ENCODE peak calls at places on chromosomes 7 and 10, in four cellular contexts. Q, H, Z and C are unnamed samples. For H3K4me1, the result is how much of the 10 kb centered on the place peaks cover.

GRCh38 chr7:81260152-81260551 is 341.3 kb upstream of the SEMA3C start:
- DNase-seq in Q (no peak), H (peak), Z (no peak), C (peak)

GRCh38 chr7:151524845-151525244 is 5.2 kb upstream of the RHEB start:
- DNase-seq in Q (no peak), H (no peak), Z (no peak), C (no peak)

GRCh38 chr7:140315498-140316164 is 82.7 kb downstream of the SLC37A3 start:
- DNase-seq in Q (no peak), H (no peak), Z (no peak), C (no peak)

GRCh38 chr10:128062837-128063563 is 63.2 kb downstream of the MKI67 start:
- DNase-seq in Q (no peak), H (no peak), Z (no peak), C (no peak)

GRCh38 chr7:17506090-17506489 is 207.6 kb downstream of the AHR start:
- DNase-seq in Q (no peak), H (peak), Z (no peak), C (no peak)

GRCh38 chr7:140417456-140418155 is 13.7 kb downstream of the RAB19 start:
- DNase-seq in Q (no peak), H (no peak), Z (no peak), C (no peak)

GRCh38 chr10:331186-331585 is 195.9 kb downstream of the ZMYND11 start:
- DNase-seq in Q (no peak), H (no peak), Z (no peak), C (no peak)

GRCh38 chr10:24433705-24434104 is 224.8 kb downstream of the KIAA1217 start:
- DNase-seq in Q (no peak), H (no peak), Z (no peak), C (no peak)

GRCh38 chr7:73435471-73436009 is 2.0 kb downstream of the FZD9 start:
- DNase-seq in Q (no peak), H (no peak), Z (no peak), C (no peak)

GRCh38 chr10:43354325-43354635 is 17.2 kb upstream of the FXYD4 start:
- DNase-seq in Q (no peak), H (no peak), Z (no peak), C (no peak)

GRCh38 chr7:23022258-23022745 is 8.4 kb upstream of the HYCC1 start:
- DNase-seq in Q (no peak), H (peak), Z (no peak), C (peak)

GRCh38 chr10:99560277-99561126 is 27.8 kb downstream of the NKX2-3 start:
- DNase-seq in Q (peak), H (peak), Z (peak), C (peak)

GRCh38 chr7:391961-392524 is 102.1 kb downstream of the FOXL3 start:
- DNase-seq in Q (peak), H (no peak), Z (no peak), C (no peak)

GRCh38 chr10:110206988-110207804 is at the start of gene MXI1:
- DNase-seq in Q (peak), H (peak), Z (peak), C (peak)

GRCh38 chr7:28714452-28715120 is 243.5 kb downstream of the TRIL start:
- DNase-seq in Q (no peak), H (no peak), Z (no peak), C (no peak)

GRCh38 chr10:7300327-7300726 is 110.5 kb downstream of the SFMBT2 start:
- DNase-seq in Q (no peak), H (peak), Z (no peak), C (peak)

GRCh38 chr7:77993823-77994222 is 195.2 kb downstream of the PHTF2 start:
- DNase-seq in Q (no peak), H (no peak), Z (no peak), C (no peak)

GRCh38 chr10:96401036-96401435 is 42.2 kb upstream of the OPALIN start:
- DNase-seq in Q (no peak), H (no peak), Z (peak), C (no peak)

GRCh38 chr10:122112021-122112616 is 123.2 kb downstream of the TACC2 start:
- DNase-seq in Q (no peak), H (peak), Z (no peak), C (peak)

GRCh38 chr7:24956021-24956420 is 24.0 kb downstream of the OSBPL3 start:
- DNase-seq in Q (no peak), H (no peak), Z (no peak), C (peak)

GRCh38 chr7:117704098-117704497 is 169.1 kb downstream of the CTTNBP2 start:
- DNase-seq in Q (no peak), H (no peak), Z (no peak), C (no peak)

GRCh38 chr7:113698556-113699220 is 220.1 kb downstream of the PPP1R3A start:
- DNase-seq in Q (no peak), H (peak), Z (peak), C (peak)

GRCh38 chr10:124791378-124792348 is at the start of gene EEF1AKMT2:
- DNase-seq in Q (peak), H (peak), Z (peak), C (peak)

GRCh38 chr7:13991791-13992620 is 2.5 kb upstream of the ETV1 start:
- DNase-seq in Q (no peak), H (no peak), Z (peak), C (no peak)

GRCh38 chr7:13989138-13989943 is at the start of gene ETV1:
- DNase-seq in Q (peak), H (peak), Z (peak), C (peak)

GRCh38 chr7:13989944-13990295 is 454 bp upstream of the ETV1 start:
- DNase-seq in Q (no peak), H (no peak), Z (no peak), C (no peak)

GRCh38 chr7:13990984-13991790 is 1.7 kb upstream of the ETV1 start:
- DNase-seq in Q (peak), H (peak), Z (peak), C (peak)

DNA sequence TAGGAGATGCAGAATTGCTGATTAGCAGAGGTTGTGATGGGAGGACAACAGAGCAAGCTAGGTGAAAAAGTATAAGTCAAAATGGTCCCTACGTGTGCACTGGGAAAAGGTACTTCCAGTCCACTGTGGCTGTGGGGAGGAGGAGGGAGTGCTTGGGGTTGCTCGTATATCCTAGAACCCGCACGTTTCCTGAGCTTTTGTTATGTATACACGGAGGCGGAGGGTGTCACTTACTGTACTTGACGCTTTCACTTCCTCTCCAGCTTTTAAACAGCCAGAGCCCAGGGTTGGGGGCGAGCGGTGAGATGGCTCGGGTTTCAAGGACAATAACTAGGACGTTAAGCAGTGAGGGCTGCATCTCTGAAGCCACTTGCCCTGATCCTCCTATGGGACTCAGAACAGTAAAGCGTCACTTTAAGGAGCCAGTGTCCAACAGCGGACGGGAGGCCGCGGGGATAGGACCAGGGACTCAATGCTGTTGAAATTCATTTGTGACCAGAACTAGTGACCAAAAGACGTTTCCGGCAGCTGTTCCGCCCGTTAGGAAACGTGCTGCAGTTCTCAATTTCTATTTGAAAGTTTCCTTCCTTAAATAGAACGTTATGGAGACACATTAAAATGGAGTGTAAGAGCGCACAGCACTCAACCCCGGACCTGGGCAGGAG is 985 bp upstream of the ETV1 start:
- DNase-seq in Q (peak), H (peak), Z (peak), C (peak)
- H3K27ac ChIP-seq in Q (peak), H (peak), Z (peak), C (peak)

GRCh38 chr10:83978681-83979383 is 160.5 kb upstream of the GHITM start:
- DNase-seq in Q (no peak), H (no peak), Z (no peak), C (no peak)
- H2AFZ ChIP-seq in Q (no peak), H (no peak), Z (peak), C (no peak)

GRCh38 chr10:28545967-28546644 is 13.2 kb downstream of the WAC start:
- DNase-seq in Q (no peak), H (no peak), Z (no peak), C (no peak)

GRCh38 chr10:28540145-28540544 is 7.2 kb downstream of the WAC start:
- DNase-seq in Q (no peak), H (no peak), Z (no peak), C (no peak)

GRCh38 chr10:28542728-28543127 is 9.8 kb downstream of the WAC start:
- DNase-seq in Q (no peak), H (no peak), Z (no peak), C (no peak)

GRCh38 chr10:28541695-28542365 is 8.9 kb downstream of the WAC start:
- DNase-seq in Q (no peak), H (no peak), Z (peak), C (peak)

DNA sequence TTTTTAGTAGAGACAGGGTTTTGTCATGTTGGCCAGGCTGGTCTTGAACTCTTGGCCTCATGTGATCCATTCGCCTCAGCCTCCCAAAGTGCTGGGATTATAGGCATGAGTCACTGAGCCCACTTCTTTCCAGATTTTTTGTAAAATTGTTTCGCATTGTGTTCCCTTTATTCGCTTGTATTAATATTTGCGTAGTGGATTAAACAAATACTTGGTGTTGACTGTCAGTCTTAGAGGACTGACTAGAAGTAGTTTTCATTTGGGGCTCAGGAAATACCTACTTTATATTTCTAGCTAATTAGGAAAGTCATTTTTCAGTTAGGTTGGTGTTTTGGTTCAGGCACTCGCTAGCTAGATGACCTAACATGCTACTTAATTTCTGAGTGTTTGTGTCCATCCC is 11.1 kb downstream of the WAC start:
- DNase-seq in Q (no peak), H (no peak), Z (no peak), C (no peak)
- H3K4me1 ChIP-seq in Q (under half), H (under half), Z (under half), C (under half)

GRCh38 chr10:116819999-116820677 is 29.2 kb upstream of the ENO4 start:
- DNase-seq in Q (no peak), H (no peak), Z (no peak), C (no peak)
- H3K27ac ChIP-seq in Q (no peak), H (no peak), Z (no peak), C (no peak)

DNA sequence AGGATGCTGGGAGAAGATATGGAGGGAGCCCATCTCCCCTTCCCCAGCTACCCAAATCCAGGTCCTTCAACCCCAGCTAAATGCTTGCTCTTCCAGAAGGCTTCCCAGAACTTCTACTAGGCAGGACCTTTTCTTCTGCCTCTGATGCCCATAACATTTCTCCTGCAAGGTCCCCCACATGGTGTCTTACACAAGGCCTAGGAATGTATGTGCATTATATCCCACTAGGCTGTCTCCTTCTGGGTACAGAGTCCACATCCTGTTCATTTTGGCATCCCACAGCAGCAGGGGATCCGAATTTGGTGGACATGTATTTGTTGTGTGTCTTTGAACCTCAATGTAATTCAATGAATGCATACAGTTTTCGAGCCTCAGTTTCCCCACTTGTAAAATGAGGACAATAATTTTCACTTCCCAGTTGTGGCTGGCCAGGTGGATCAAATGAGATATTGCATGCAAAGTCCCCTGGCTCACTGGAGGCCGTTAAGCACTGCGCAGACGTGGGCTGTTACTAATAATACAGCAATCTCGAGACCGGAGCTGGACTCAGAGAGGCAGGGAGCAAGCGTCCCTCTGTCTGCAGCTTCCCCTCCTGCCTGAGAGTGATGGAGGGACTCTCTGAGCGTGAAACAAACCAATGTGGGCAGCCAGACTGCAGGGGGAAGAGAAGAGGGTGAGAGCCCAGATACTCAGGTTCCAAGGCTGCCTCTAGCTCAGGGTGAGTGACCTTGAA is 18.6 kb upstream of the YWHAG start:
- DNase-seq in Q (no peak), H (peak), Z (no peak), C (peak)
- H2AFZ ChIP-seq in Q (no peak), H (peak), Z (no peak), C (peak)

DNA sequence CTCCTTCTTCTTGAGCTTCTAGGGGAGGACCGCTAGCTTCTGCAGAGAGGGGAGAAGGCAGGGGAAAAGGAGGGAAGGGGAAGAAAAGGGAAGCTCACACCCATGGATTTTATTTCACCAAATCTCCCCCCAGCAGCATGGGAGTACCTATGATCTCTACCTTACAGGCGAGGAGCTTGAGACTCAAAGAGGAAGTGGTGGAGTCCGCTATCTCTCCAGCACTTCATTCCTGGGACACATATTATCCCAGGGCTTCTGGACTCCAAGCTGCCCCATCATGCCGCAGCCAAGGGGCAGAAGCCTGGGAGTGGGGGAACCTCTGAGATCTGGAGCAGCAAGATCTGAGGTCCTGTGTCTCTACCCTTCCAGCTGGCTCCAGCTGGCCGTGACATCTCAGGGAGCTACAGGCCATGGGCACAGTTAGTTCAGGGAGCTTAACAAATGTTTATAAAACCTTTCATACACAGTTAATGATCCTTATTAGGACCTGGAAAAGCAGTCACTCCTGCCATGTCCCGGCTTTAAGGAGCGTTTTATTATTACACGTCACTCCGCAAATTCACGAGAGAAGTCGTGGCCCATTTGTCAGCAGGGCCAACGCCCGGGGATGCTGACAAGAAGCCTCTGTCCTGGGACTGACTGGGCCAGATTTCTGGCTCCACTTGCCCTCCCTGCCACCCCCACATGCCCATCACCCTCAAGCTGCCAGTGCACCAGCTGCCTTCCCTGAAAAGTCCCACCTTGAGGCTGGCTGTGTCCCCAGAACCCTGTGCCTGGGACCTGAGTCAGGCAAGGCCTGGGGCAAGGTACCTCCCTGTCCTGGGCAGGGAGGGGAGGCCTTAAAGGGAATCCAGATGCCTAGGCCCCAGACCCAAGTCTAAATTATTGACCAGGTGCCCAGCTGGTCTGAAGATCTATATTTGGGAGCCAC is 132.1 kb upstream of the ZMIZ1 start:
- DNase-seq in Q (no peak), H (no peak), Z (no peak), C (no peak)
- H3K4me1 ChIP-seq in Q (under half), H (under half), Z (under half), C (under half)

DNA sequence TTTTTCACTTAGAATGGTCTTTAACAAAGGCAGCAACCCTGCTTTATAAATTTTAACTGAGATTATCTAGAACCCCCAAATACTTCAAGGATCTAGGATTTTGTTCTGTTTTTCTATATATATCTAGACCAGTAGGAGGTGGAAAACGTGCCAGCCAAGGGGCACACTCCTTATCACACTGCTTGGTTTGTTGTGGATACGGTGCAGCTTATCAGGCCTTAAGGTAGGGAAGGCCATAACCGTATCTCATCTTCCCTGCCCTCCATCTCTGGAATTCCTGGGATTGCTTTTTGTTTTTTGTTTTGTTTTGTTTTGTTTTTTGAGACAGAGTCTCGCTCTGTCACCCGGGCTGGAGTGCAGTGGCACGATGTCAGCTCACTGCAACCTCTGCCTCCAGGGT is 75.4 kb downstream of the MPLKIP start:
- DNase-seq in Q (no peak), H (no peak), Z (no peak), C (no peak)
- H3K27ac ChIP-seq in Q (no peak), H (no peak), Z (no peak), C (peak)

GRCh38 chr7:51007708-51008505 is 225.2 kb upstream of the GRB10 start:
- DNase-seq in Q (no peak), H (no peak), Z (no peak), C (no peak)

GRCh38 chr7:51012569-51013217 is 230.0 kb upstream of the GRB10 start:
- DNase-seq in Q (no peak), H (no peak), Z (no peak), C (no peak)

GRCh38 chr7:51011710-51012350 is 229.1 kb upstream of the GRB10 start:
- DNase-seq in Q (no peak), H (no peak), Z (no peak), C (no peak)

GRCh38 chr7:51010534-51010933 is 227.8 kb upstream of the GRB10 start:
- DNase-seq in Q (no peak), H (no peak), Z (no peak), C (no peak)

GRCh38 chr7:51009716-51010496 is 227.2 kb upstream of the GRB10 start:
- DNase-seq in Q (no peak), H (peak), Z (no peak), C (peak)
- H2AFZ ChIP-seq in Q (no peak), H (no peak), Z (no peak), C (no peak)

GRCh38 chr10:119278126-119278701 is 70.8 kb downstream of the GRK5 start:
- DNase-seq in Q (no peak), H (no peak), Z (no peak), C (no peak)
- H3K4me1 ChIP-seq in Q (under half), H (under half), Z (under half), C (under half)

GRCh38 chr7:43904533-43905208 is 1.7 kb downstream of the URGCP start:
- DNase-seq in Q (no peak), H (peak), Z (no peak), C (peak)

GRCh38 chr7:43905954-43906326 is 456 bp downstream of the URGCP start:
- DNase-seq in Q (peak), H (peak), Z (peak), C (peak)

GRCh38 chr7:43902542-43903054 is 3.8 kb downstream of the URGCP start:
- DNase-seq in Q (no peak), H (no peak), Z (no peak), C (no peak)

GRCh38 chr7:43906327-43907010 is at the start of gene URGCP:
- DNase-seq in Q (peak), H (peak), Z (peak), C (peak)

DNA sequence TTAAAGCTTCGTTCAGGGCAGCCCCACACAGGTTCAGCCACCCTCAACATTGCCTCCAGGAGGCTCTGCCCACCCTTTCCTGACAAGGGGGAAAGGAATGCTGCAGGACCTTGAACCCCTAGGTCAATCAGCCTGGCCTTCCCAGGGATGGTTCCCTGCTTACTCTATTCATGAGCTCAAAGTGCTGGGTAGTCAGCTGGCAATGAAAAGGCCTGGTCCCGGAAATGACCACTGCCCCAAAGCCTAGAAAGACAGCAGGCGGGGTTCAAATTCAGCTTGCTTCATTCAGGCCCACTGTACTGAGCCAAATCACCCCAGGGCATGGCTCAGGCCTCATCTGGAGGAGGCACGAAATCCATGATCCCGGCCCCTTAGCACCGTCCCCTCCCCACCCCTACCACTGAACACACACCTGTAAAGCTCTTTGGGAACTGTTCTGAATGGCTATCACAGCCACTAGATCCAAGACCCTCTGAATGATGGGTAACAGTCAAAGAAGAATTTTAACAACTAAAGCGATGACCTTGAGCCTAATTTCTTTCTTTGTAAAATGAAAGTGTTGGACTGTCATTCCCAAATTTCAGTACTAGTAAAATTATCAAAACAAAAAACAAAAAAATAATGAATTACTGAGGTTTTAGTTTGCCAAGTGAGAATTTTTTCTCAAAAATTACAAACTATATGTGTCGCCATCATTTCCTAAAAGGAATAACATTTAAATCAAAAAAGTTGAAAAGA is 1.0 kb downstream of the URGCP start:
- DNase-seq in Q (peak), H (no peak), Z (no peak), C (peak)
- H3K27ac ChIP-seq in Q (no peak), H (peak), Z (no peak), C (peak)